ENCODE peak calls at places on chromosomes 16 and 17, in five cellular contexts. I, M, N, E and O are unnamed samples.
A peak's percentile ranks its signal among the peaks of the same experiment; 100 is the strongest.

GRCh38 chr17:40561294-40561870 is 3.9 kb downstream of the CCR7 start:
- DNase-seq in N (no peak), I (no peak), M (no peak), E (no peak), O (no peak)

GRCh38 chr17:17344507-17345293 is 41.5 kb downstream of the NT5M start:
- DNase-seq in E (no peak), M (no peak), I (no peak), N (no peak), O (no peak)

GRCh38 chr16:60655514-60656153 is 1380.6 kb downstream of the CDH8 start:
- DNase-seq in E (no peak), N (no peak), I (no peak), M (no peak), O (no peak)

GRCh38 chr17:43399839-43400328 is 1.1 kb downstream of the ARL4D start:
- DNase-seq in M (peak; percentile 75), E (no peak), N (no peak), I (no peak), O (no peak)

GRCh38 chr17:40026816-40027613 is 11.8 kb downstream of the CSF3 start:
- DNase-seq in N (peak; percentile 79), M (peak; percentile 94), E (peak; percentile 45), I (peak; percentile 84), O (peak; percentile 68)

GRCh38 chr16:2150418-2151187 is 2.2 kb downstream of the RAB26 start:
- DNase-seq in M (no peak), N (no peak), I (no peak), E (no peak), O (no peak)

GRCh38 chr16:78939600-78939999 is 660.9 kb downstream of the MAF start:
- DNase-seq in M (no peak), N (no peak), I (no peak), E (no peak), O (no peak)

GRCh38 chr16:80718480-80719220 is 85.7 kb downstream of the CDYL2 start:
- DNase-seq in M (no peak), E (no peak), I (no peak), N (no peak), O (no peak)

GRCh38 chr17:73293031-73293430 is 18.8 kb downstream of the CDC42EP4 start:
- DNase-seq in E (no peak), M (no peak), N (no peak), I (no peak), O (no peak)

GRCh38 chr16:5751216-5751615 is 653.6 kb upstream of the EEF2KMT start:
- DNase-seq in N (no peak), E (no peak), I (no peak), M (no peak), O (no peak)

GRCh38 chr17:45963258-45963657 is 35.8 kb upstream of the STH start:
- DNase-seq in N (no peak), I (no peak), M (no peak), E (no peak), O (no peak)

GRCh38 chr17:64441772-64442549 is 7.0 kb upstream of the MILR1 start:
- DNase-seq in N (peak; percentile 22), M (peak; percentile 66), I (no peak), E (no peak), O (peak; percentile 15)

GRCh38 chr16:24753437-24753836 is 24.0 kb downstream of the TNRC6A start:
- DNase-seq in M (no peak), I (no peak), N (no peak), E (no peak), O (no peak)

GRCh38 chr16:55248494-55248893 is 75.5 kb upstream of the IRX6 start:
- DNase-seq in M (no peak), E (no peak), N (no peak), I (no peak), O (no peak)

GRCh38 chr17:11094377-11094776 is 146.6 kb upstream of the SHISA6 start:
- DNase-seq in E (no peak), M (no peak), I (no peak), N (no peak), O (no peak)

GRCh38 chr17:60510723-60511122 is 15.3 kb downstream of the APPBP2 start:
- DNase-seq in E (no peak), M (no peak), I (no peak), N (no peak), O (no peak)

GRCh38 chr17:56679767-56680422 is 86.4 kb downstream of the NOG start:
- DNase-seq in M (no peak), N (no peak), I (no peak), E (no peak), O (no peak)

GRCh38 chr17:43920500-43921095 is 13.3 kb upstream of the MPP2 start:
- DNase-seq in N (no peak), M (no peak), E (no peak), I (no peak), O (no peak)

GRCh38 chr16:10120953-10121352 is 61.3 kb downstream of the GRIN2A start:
- DNase-seq in N (no peak), M (no peak), I (no peak), E (no peak), O (no peak)

GRCh38 chr16:82063456-82064082 is 28.5 kb downstream of the HSD17B2 start:
- DNase-seq in N (no peak), M (no peak), E (no peak), I (no peak), O (no peak)

GRCh38 chr17:44191941-44192496 is 5.2 kb downstream of the TMUB2 start:
- DNase-seq in I (no peak), N (no peak), M (no peak), E (no peak), O (no peak)

GRCh38 chr17:68759343-68760140 is 158.4 kb upstream of the FAM20A start:
- DNase-seq in M (peak; percentile 94), N (peak; percentile 85), I (peak; percentile 87), E (peak; percentile 83), O (no peak)

GRCh38 chr16:83992624-83993023 is 24.6 kb downstream of the NECAB2 start:
- DNase-seq in M (no peak), N (peak; percentile 49), I (no peak), E (no peak), O (no peak)

GRCh38 chr16:21985524-21985923 is 15.4 kb downstream of the PDZD9 start:
- DNase-seq in M (no peak), E (no peak), I (no peak), N (no peak), O (no peak)

GRCh38 chr16:7367309-7367708 is 34.7 kb downstream of the RBFOX1 start:
- DNase-seq in E (no peak), M (no peak), I (no peak), N (no peak), O (no peak)

GRCh38 chr16:63289834-63290460 is 1253.7 kb upstream of the CDH8 start:
- DNase-seq in E (no peak), I (no peak), N (no peak), M (peak; percentile 60), O (no peak)

GRCh38 chr17:1865252-1866037 is 35.6 kb downstream of the RPA1 start:
- DNase-seq in E (no peak), M (no peak), N (no peak), I (no peak), O (peak; percentile 29)

GRCh38 chr17:16872836-16873653 is 98.9 kb downstream of the TNFRSF13B start:
- DNase-seq in E (no peak), N (no peak), I (peak; percentile 39), M (no peak), O (peak; percentile 8)

GRCh38 chr16:11639925-11640899 is 28.0 kb upstream of the SNN start:
- DNase-seq in M (peak; percentile 93), I (peak; percentile 88), N (peak; percentile 83), E (peak; percentile 67), O (no peak)

GRCh38 chr16:88116121-88116900 is 165.1 kb downstream of the BANP start:
- DNase-seq in M (no peak), E (no peak), I (no peak), N (no peak), O (no peak)

GRCh38 chr17:80840011-80840410 is 151.6 kb upstream of the CHMP6 start:
- DNase-seq in E (no peak), I (no peak), M (peak; percentile 17), N (peak; percentile 2), O (no peak)
- H3K27ac ChIP-seq in E (no peak overlapping the region), I (no peak overlapping the region), M (no peak overlapping the region), N (no peak overlapping the region), O (no peak overlapping the region)

DNA sequence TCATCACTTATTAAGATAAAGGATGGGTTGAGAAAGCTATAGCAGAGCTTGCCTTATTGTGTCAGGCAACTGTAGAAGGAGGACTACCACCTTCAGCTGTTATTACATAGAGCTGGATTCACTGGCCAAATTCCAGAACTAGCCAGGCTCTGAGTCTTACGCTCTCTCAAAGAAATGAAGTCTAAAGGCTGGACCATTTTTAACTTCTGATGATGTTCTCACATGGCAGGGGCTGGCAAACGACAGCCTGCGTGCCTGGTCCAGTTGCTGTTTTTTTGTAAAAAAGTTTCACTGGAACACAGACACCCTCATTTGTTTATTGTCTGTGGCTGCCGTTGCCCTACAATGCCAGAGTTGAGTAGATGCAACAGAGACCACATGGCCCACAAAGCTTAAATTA is 21.2 kb downstream of the TRAF4 start:
- DNase-seq in M (no peak), N (no peak), E (no peak), I (no peak), O (no peak)
- H3K27ac ChIP-seq in M (no peak overlapping the region), N (no peak overlapping the region), E (no peak overlapping the region), I (no peak overlapping the region), O (no peak overlapping the region)

GRCh38 chr17:82178499-82179290 is 33.9 kb downstream of the CCDC57 start:
- DNase-seq in I (no peak), E (no peak), M (peak; percentile 76), N (no peak), O (no peak)

GRCh38 chr17:82179412-82179811 is 33.2 kb downstream of the CCDC57 start:
- DNase-seq in N (no peak), E (no peak), M (no peak), I (no peak), O (no peak)

GRCh38 chr17:82177276-82177675 is 35.4 kb downstream of the CCDC57 start:
- DNase-seq in E (no peak), M (no peak), I (no peak), N (no peak), O (no peak)

GRCh38 chr17:82175951-82176350 is 36.7 kb downstream of the CCDC57 start:
- DNase-seq in E (no peak), I (no peak), M (no peak), N (no peak), O (no peak)

GRCh38 chr17:82177761-82178498 is 34.7 kb downstream of the CCDC57 start:
- DNase-seq in I (no peak), N (no peak), E (no peak), M (no peak), O (no peak)
- H3K27ac ChIP-seq in I (no peak overlapping the region), N (no peak overlapping the region), E (no peak overlapping the region), M (no peak overlapping the region), O (no peak overlapping the region)

DNA sequence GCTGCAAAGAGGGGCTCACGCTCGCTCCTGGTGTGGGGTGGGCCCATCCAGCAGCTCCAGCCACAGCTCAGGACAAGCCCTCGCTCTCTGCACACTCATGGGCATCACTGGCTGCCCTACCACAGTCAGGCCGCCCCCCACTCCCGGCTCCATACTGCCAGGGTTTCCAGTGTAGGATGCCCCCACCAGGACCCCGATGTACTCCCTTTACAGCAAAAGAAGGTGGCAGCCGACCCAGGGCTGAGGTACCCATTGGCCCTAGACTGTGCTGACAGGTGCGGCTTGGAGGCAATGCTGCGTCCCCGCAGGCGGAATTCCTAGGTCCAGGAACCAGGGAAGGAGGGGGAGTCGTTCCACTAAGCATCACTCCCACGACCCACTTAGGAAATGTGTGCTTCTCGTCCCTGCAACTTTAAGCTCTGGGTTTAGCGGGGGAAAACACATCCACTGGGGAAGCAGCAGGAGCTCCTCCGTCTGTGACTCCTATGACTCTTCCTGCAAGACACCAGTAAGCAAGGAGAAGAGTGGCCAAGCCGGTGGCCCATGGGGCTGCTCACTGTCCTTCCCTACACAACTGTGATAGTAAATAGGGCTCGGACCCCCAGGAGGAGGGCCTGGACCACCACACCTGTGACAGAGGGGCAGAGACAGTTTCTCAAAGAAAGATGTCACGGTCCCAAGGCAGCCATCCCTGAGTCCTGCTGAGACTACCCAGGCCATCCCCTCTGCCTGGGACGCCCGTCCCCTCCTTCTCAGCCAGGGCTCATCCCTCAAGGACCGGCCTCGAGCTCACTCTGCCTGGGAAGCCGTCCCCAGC is 13.1 kb downstream of the CORO7 start:
- DNase-seq in M (no peak), I (no peak), E (no peak), N (no peak), O (no peak)
- H3K27ac ChIP-seq in M (no peak overlapping the region), I (no peak overlapping the region), E (no peak overlapping the region), N (no peak overlapping the region), O (no peak overlapping the region)